ENCODE peak calls at places on chromosomes 16 and 17, in four cellular contexts. U, F, D and W are unnamed samples.

GRCh38 chr16:75080205-75081029 is 36.2 kb downstream of the LDHD start:
- DNase-seq in U (no peak), D (no peak), F (no peak), W (peak)

GRCh38 chr16:82751020-82751419 is 124.3 kb downstream of the CDH13 start:
- DNase-seq in F (no peak), D (no peak), U (no peak), W (no peak)

GRCh38 chr17:79618383-79619067 is 7.7 kb upstream of the RBFOX3 start:
- DNase-seq in U (no peak), D (no peak), F (no peak), W (no peak)

GRCh38 chr16:67268136-67268579 is 11.2 kb upstream of the PLEKHG4 start:
- DNase-seq in F (peak), U (peak), D (no peak), W (peak)

GRCh38 chr17:32555611-32556310 is 69.0 kb downstream of the CDK5R1 start:
- DNase-seq in D (no peak), U (no peak), F (no peak), W (no peak)

GRCh38 chr17:72946696-72947095 is 145.8 kb downstream of the SLC39A11 start:
- DNase-seq in D (no peak), F (no peak), U (no peak), W (no peak)

GRCh38 chr16:83714286-83714685 is 93.5 kb upstream of the HSBP1 start:
- DNase-seq in F (no peak), U (no peak), D (no peak), W (no peak)

GRCh38 chr17:47208744-47209488 is at the start of gene MYL4:
- DNase-seq in F (no peak), D (no peak), U (no peak), W (no peak)

GRCh38 chr17:77647531-77647930 is 311.0 kb upstream of the TNRC6C start:
- DNase-seq in U (no peak), D (no peak), F (no peak), W (no peak)

GRCh38 chr17:69625449-69625848 is 211.0 kb downstream of the MAP2K6 start:
- DNase-seq in F (no peak), D (no peak), U (no peak), W (no peak)
- TF ChIP-seq POLR2A in F (no peak), D (no peak), U (no peak), W (no peak)

DNA sequence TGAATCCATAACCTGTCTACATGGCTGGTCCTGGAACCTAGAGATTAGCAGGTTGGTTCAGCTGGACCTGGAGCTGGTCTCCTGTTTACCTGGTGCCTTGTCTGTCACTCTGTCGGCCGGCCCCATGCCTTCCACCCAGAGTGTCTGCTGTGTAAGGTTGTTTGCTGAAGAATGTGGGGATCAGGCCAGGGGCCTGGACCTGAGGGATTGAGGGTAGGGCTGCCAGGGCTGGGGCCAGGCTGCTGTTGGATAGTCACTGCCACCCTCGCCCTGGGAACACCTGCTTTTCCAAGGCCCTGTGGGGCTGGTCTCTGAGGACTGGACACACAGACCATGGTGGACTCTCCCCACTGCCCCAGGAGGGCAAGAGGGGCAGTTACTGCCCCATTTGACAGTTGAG is 1.4 kb downstream of the NHERF2 start:
- DNase-seq in U (no peak), F (no peak), D (no peak), W (no peak)
- H3K4me3 ChIP-seq in U (peak), F (peak), D (peak), W (no peak)

GRCh38 chr17:64540118-64540776 is 33.5 kb downstream of the CEP95 start:
- DNase-seq in F (no peak), U (no peak), D (no peak), W (no peak)
- TF ChIP-seq CTCF in F (no peak), U (no peak), D (no peak), W (no peak)

DNA sequence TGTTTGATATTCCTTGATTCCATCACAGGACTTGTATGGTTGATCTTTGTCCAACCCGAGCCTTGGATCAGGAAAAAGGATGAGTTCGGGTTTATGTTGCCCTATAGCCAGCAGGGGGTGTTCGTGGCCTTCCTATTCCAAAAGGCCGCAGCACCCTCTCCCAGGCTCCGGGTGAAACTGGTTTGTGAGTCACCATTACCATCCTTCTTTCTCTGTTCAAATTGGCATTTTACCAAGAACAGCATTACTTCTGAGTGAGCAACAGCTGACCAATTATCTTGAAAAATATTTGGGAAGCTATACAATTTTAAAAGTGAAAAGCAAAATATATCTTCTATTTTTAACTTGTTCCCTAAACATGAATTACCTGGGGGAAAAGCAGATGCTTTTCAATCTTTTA is 24.3 kb upstream of the KRT20 start:
- DNase-seq in U (peak), D (peak), F (peak), W (peak)
- TF ChIP-seq POLR2A in U (no peak), D (no peak), F (no peak), W (no peak)

GRCh38 chr16:14320406-14320805 is 249.3 kb downstream of the MRTFB start:
- DNase-seq in F (no peak), U (no peak), D (no peak), W (no peak)

GRCh38 chr16:14321542-14321941 is 250.4 kb downstream of the MRTFB start:
- DNase-seq in U (peak), D (no peak), F (no peak), W (no peak)

GRCh38 chr16:14325502-14325901 is 254.4 kb downstream of the MRTFB start:
- DNase-seq in D (no peak), U (no peak), F (no peak), W (no peak)

GRCh38 chr16:14324581-14324980 is 253.5 kb downstream of the MRTFB start:
- DNase-seq in U (no peak), D (no peak), F (no peak), W (no peak)

DNA sequence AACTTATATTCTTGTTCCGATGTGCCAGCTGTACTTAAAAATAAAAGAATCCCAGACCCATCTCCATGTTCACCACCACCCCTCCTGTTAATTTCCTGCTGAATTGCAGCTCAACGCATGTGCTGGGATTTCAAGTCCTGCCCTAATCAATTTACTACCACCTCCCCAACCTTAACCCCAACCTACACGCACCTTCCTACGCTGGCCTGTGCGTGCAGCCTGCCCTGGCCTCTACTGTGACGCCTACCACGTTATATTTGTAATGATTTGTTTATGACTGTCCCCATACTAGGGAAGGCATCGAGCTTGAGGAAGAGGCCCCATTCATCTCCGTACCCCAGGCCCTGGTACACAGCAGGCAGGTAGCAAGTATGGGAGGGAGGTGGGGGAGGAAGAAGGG is 251.1 kb downstream of the MRTFB start:
- DNase-seq in D (no peak), F (no peak), U (no peak), W (no peak)
- H3K4me3 ChIP-seq in D (no peak), F (no peak), U (no peak), W (no peak)

GRCh38 chr17:35257080-35257701 is 14.3 kb downstream of the SLFN5 start:
- DNase-seq in U (peak), D (no peak), F (peak), W (no peak)

GRCh38 chr17:35254107-35254802 is 11.4 kb downstream of the SLFN5 start:
- DNase-seq in F (peak), U (peak), D (no peak), W (peak)

GRCh38 chr17:35255316-35255715 is 12.4 kb downstream of the SLFN5 start:
- DNase-seq in U (no peak), F (no peak), D (no peak), W (no peak)

GRCh38 chr17:35259001-35259400 is 16.1 kb downstream of the SLFN5 start:
- DNase-seq in D (no peak), F (no peak), U (no peak), W (no peak)

DNA sequence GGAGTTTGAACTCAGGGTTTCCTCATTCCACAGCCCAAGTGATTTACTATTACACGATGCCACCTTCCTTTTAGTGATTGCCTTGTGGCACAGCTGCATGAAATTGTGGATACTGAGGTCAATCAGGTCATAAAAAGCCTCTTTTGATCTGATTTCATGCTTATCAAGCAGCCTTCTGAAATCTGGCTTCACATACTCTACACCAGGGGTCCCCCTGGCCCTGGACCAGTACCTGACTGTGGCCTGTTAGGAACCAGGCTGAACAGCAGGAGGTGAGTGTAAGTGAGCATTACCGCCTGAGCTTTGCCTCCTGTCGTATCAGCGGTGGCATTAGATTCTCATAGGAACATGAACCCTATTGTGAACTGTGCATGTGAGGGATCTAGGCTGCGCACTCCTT is 13.8 kb downstream of the SLFN5 start:
- DNase-seq in D (no peak), F (no peak), U (peak), W (no peak)
- TF ChIP-seq CTCF in D (no peak), F (no peak), U (peak), W (no peak)

DNA sequence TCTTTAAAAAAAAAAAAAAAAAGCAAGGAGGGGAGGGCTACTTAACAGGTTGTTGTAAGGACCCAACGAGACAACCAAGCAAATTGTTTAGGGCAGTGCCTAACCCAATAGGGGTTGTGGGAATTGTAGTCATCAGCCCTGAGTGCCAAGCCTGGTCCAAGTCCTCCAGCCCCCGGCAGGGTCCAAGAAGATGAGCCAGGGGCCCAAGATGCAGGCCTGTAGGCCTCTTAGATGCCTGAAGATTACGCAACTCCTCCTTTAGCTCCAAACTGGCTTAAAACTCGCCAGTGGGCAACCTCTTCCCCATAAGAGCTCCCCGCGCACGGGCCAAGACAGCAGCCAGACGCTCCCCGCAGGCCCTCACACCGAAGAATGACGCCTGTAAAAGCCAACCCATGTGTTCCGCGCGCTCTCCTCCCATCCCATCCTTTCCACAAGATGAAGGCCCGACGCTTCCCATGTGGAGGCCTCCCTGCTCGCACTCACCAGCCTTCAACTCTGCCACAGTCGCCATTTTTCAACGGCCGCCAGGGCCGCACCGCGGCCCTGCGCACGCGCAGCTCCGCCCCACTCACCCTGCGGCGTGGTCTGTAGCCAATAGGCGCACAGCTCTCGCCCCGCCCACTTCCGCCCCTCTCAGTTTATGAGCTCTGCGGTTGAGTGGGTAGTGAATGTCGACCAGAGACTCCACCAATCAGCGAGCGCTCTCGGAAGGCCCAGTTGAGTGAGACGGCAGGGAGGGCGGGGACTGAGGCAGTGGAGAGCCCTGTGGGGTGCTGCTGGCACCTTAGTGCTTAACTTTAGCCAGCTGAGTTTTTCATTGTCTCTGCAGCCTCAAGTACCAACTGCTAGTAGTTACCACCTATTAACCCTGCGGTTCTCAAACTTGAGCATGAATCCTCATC is at the start of gene CEP20:
- DNase-seq in F (peak), D (peak), U (peak), W (peak)
- TF ChIP-seq POLR2A in F (no peak), D (peak), U (peak), W (peak)

GRCh38 chr17:7714721-7715594 is 2.6 kb upstream of the DNAH2 start:
- DNase-seq in U (no peak), F (no peak), D (no peak), W (no peak)

GRCh38 chr17:7717756-7718350 is 309 bp downstream of the DNAH2 start:
- DNase-seq in D (no peak), U (no peak), F (no peak), W (peak)

GRCh38 chr17:7716901-7717755 is at the start of gene DNAH2:
- DNase-seq in D (no peak), U (peak), F (peak), W (peak)

GRCh38 chr17:7713782-7714181 is 3.8 kb upstream of the DNAH2 start:
- DNase-seq in D (no peak), U (no peak), F (no peak), W (no peak)

DNA sequence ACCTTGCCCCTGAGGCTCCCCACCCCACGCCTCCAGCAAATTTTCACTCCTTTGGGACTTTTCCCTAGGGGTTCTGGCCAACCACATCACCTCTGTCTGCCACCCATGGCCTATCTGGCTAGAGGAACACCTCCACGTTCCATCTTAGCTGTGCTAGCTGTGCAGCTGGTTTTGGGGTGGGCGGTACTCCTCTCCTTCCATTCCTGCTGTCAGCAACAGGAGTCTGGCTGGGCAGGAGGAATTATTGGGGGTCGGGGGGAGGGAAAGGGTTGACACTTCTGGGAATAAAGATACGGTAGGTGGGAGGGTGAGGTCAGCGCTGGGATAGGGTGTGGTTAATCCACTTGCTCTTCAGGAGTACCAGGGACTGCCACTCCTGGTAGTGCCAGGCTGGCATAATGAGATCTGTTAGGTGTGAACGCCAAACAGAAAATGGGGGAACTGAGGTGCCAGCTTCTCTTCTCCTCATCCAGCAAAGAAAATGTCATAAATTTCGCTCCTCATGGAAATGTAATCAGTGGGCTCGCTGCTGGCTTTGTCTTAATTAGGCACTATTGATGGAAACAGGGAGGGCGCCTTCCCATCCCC is 1.2 kb upstream of the DNAH2 start:
- DNase-seq in F (no peak), U (no peak), D (no peak), W (no peak)
- H3K4me3 ChIP-seq in F (peak), U (peak), D (peak), W (no peak)

GRCh38 chr17:67836205-67836987 is 11.1 kb downstream of the BPTF start:
- DNase-seq in U (no peak), D (no peak), F (no peak), W (no peak)

GRCh38 chr17:67831268-67831667 is 6.0 kb downstream of the BPTF start:
- DNase-seq in F (no peak), D (no peak), U (no peak), W (no peak)

GRCh38 chr17:67833134-67833533 is 7.8 kb downstream of the BPTF start:
- DNase-seq in F (no peak), D (no peak), U (no peak), W (no peak)

GRCh38 chr17:67834634-67835033 is 9.3 kb downstream of the BPTF start:
- DNase-seq in F (no peak), D (no peak), U (no peak), W (no peak)

GRCh38 chr17:67833946-67834631 is 8.8 kb downstream of the BPTF start:
- DNase-seq in U (no peak), F (no peak), D (no peak), W (no peak)
- TF ChIP-seq CTCF in U (no peak), F (no peak), D (no peak), W (no peak)